ENCODE peak calls at places on chromosomes 4 and X, in ten cellular contexts. T is endodermal cell, H is cardiac fibroblast, N is A673, D is heart left ventricle, G is H9, Q is IMR-90, F is keratinocyte, P is body of pancreas, I is fibroblast of the aortic adventitia. U is an unnamed sample.

GRCh38 chrX:43679058-43679457 is 23.0 kb downstream of the MAOA start:
- DNase-seq in F (no peak), G (no peak), H (no peak), Q (no peak), N (no peak), T (no peak), I (no peak), D (no peak), P (no peak), U (no peak)

GRCh38 chrX:130124577-130124976 is 14.3 kb upstream of the ELF4 start:
- DNase-seq in F (no peak), P (no peak), G (no peak), Q (no peak), D (no peak), T (no peak), I (no peak), N (no peak), H (no peak), U (no peak)

GRCh38 chr4:152039085-152039484 is 278.3 kb upstream of the GATB start:
- DNase-seq in I (peak; percentile 68), H (peak; percentile 35), G (no peak), P (no peak), N (no peak), Q (peak; percentile 98), F (no peak), D (peak; percentile 74), T (no peak), U (no peak)

GRCh38 chr4:94577136-94577535 is 125.4 kb downstream of the PDLIM5 start:
- DNase-seq in G (peak; percentile 55), Q (peak; percentile 67), P (peak; percentile 22), N (peak; percentile 91), D (peak; percentile 66), H (peak; percentile 88), T (peak; percentile 82), F (no peak), I (peak; percentile 66), U (no peak)

GRCh38 chr4:88409206-88409605 is 30.6 kb downstream of the HERC6 start:
- DNase-seq in T (no peak), G (no peak), P (no peak), F (no peak), D (no peak), Q (no peak), H (no peak), I (no peak), N (no peak), U (no peak)

GRCh38 chr4:169005453-169006099 is 4.5 kb downstream of the CBR4 start:
- DNase-seq in T (no peak), G (no peak), Q (peak; percentile 35), F (no peak), P (no peak), H (peak; percentile 34), I (peak; percentile 59), N (peak; percentile 42), D (no peak), U (no peak)

GRCh38 chrX:49193542-49193964 is 6.4 kb downstream of the SYP start:
- DNase-seq in F (no peak), D (no peak), Q (no peak), T (no peak), N (no peak), H (no peak), G (no peak), I (no peak), P (no peak), U (no peak)

GRCh38 chrX:10190367-10190766 is 33.6 kb downstream of the CLCN4 start:
- DNase-seq in P (peak; percentile 26), F (no peak), G (no peak), D (no peak), H (peak; percentile 87), T (no peak), N (peak; percentile 77), I (peak; percentile 88), Q (peak; percentile 83), U (no peak)

GRCh38 chr4:115152081-115152480 is 38.7 kb upstream of the NDST4 start:
- DNase-seq in F (no peak), I (no peak), N (no peak), H (no peak), T (no peak), G (no peak), D (no peak), P (no peak), Q (no peak), U (no peak)

GRCh38 chrX:132636080-132636479 is 147.2 kb upstream of the MBNL3 start:
- DNase-seq in G (no peak), D (no peak), Q (no peak), T (no peak), I (peak; percentile 9), P (no peak), F (no peak), N (peak; percentile 4), H (no peak), U (no peak)

DNA sequence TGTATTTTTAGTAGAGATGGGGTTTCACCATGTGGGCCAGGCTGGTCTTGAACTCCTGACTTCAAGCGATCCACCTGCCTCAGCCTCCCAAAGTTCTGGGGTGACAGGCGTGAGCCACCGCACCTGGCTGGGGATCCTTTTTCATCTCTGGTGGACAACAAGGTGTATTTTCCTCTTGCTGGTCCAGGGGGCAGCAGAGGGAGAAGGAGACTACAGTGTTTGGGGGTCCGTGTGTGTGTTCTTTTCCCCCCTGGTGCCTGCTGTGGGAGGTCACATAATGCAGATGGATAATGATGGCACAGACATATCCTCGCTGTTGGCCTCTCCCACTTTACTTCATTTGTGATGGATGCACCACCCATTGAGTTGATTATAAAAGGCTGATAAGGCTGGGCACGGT is 39.0 kb upstream of the CD99 start:
- DNase-seq in I (no peak), T (peak; percentile 61), F (no peak), H (no peak), N (no peak), Q (no peak), D (no peak), G (peak; percentile 58), P (no peak), U (no peak)
- TF ChIP-seq CTCF in I (peak; percentile 28), T (peak; percentile 60), F (no peak), H (peak; percentile 32), N (peak; percentile 38), Q (peak; percentile 23), D (no peak), G (peak; percentile 58), P (no peak), U (no peak)

DNA sequence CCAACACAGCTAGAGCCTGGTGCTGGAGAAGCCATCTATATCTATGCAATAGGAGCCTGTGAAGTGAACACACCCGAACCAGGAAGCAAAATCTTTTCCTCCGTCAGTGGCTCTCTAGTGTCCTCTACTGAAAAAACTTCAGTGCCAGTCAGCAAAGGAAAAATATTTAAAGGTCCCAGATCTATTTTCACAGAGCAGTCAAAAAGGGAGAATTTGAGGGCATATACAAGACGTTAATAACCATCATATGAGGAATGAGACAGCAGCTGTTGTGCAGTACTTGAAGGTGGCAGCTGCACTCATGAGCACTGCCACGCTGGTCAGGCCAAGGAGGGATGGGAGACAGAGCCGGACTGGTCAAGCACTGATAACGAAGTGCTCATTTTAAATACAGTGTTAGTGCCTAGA is 14.4 kb downstream of the MCUB start:
- DNase-seq in F (no peak), P (no peak), N (peak; percentile 57), I (peak; percentile 49), G (no peak), H (peak; percentile 59), Q (no peak), D (no peak), T (no peak), U (no peak)
- TF ChIP-seq CTCF in F (peak; percentile 49), P (peak; percentile 11), N (peak; percentile 39), I (peak; percentile 45), G (peak; percentile 33), H (peak; percentile 32), Q (no peak), D (no peak), T (no peak), U (no peak)

GRCh38 chr4:10623241-10623640 is 61.3 kb downstream of the CLNK start:
- DNase-seq in D (no peak), H (no peak), T (no peak), Q (peak; percentile 76), G (no peak), P (no peak), I (peak; percentile 19), N (no peak), F (no peak), U (no peak)

GRCh38 chr4:10625130-10625529 is 59.4 kb downstream of the CLNK start:
- DNase-seq in T (no peak), N (no peak), G (no peak), P (no peak), F (no peak), Q (no peak), D (no peak), H (no peak), I (no peak), U (no peak)

GRCh38 chr4:10623862-10624261 is 60.7 kb downstream of the CLNK start:
- DNase-seq in F (no peak), D (no peak), Q (no peak), P (no peak), H (no peak), G (no peak), N (no peak), T (no peak), I (no peak), U (no peak)

GRCh38 chr4:10620935-10621488 is 63.6 kb downstream of the CLNK start:
- DNase-seq in Q (no peak), P (no peak), T (no peak), G (no peak), I (no peak), F (no peak), N (no peak), H (no peak), D (no peak), U (no peak)

DNA sequence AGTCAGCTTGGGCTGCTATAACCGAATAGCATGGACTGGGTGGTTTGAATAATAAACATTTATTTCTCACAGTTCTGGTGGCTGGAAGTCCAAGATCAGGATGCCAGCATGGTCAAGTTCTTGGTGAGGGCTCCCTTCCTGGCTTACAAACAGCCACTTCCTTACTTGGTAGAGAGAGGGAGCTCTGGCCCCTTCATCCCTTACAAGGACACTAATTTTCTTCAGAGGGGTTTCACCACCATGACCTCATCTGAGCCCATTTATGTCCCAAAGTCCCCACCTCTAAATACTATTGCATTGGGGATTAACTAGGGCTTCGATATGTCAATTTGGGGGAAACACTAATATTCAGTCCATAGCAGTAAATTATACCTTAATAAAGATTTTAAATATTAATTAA is 61.8 kb downstream of the CLNK start:
- DNase-seq in D (no peak), H (peak; percentile 20), F (no peak), Q (no peak), G (no peak), N (no peak), I (no peak), P (no peak), T (no peak), U (no peak)
- TF ChIP-seq CTCF in D (no peak), H (peak; percentile 51), F (peak; percentile 43), Q (peak; percentile 15), G (peak; percentile 67), N (no peak), I (peak; percentile 27), P (no peak), T (peak; percentile 80), U (no peak)

DNA sequence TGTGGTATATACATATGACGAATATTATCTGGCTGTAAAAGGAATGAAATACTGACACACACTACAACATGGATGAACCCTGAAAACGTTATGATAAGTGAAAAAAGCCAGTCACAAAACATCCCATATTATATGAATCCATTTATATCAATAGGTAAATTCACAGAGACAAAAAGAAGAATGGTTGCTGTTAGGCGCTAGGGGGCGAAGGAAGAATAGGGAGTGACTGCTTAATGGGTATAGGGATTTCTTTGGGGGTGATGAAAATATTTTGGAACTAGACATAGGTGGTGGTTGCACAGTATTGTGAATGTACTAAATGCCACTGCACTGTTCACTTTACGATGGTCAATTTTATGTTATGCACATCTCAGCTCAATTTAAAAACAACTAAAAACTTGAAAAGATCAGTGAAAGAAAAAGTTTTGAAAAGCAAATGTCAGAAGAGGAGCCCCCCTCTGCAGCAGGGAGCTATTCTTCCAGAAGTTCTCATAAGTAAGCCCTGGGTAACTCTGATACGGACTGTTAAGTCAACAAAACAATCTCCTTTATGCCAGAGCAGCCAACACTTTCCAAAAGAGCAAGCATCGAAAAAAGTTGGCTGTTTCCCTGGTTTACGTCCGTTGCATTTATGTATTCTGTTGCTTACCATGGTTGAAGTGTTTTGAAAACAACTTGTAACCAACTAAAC is 96.3 kb upstream of the EGFL6 start:
- DNase-seq in P (no peak), I (peak; percentile 32), H (peak; percentile 60), G (no peak), T (no peak), D (no peak), F (no peak), N (no peak), Q (no peak), U (no peak)
- TF ChIP-seq CTCF in P (no peak), I (no peak), H (no peak), G (peak; percentile 27), T (peak; percentile 34), D (no peak), F (no peak), N (peak; percentile 27), Q (no peak), U (no peak)

U was measured in omental fat pad.